ENCODE peak calls at places on chromosome 18, in nine cellular contexts. W is A549, C is HCT116, D is tibial artery, Y is BE2C, U is MM.1S, A is mucosa of descending colon, F is PC-9, I is DND-41. N is an unnamed sample. For H3K4me1, the result is how much of the 10 kb centered on the place peaks cover.

GRCh38 chr18:50626317-50626716 is 66.4 kb downstream of the MAPK4 start:
- DNase-seq in I (no peak), W (no peak), Y (no peak), A (no peak), U (no peak), C (no peak), D (no peak), F (no peak), N (no peak)

GRCh38 chr18:39366086-39366485 is 1800.5 kb upstream of the CELF4 start:
- DNase-seq in I (no peak), W (no peak), C (no peak), D (no peak), Y (no peak), U (no peak), A (no peak), F (no peak), N (no peak)

GRCh38 chr18:72652990-72653593 is 109.0 kb upstream of the CBLN2 start:
- DNase-seq in I (peak), C (no peak), F (peak), A (peak), Y (peak), D (no peak), W (peak), U (peak), N (peak)

GRCh38 chr18:45940724-45941123 is 26.4 kb downstream of the EPG5 start:
- DNase-seq in F (no peak), I (no peak), C (no peak), W (no peak), U (peak), D (no peak), Y (no peak), A (no peak), N (no peak)

GRCh38 chr18:50194623-50195532 is at the start of gene MYO5B:
- DNase-seq in C (peak), F (peak), U (peak), Y (peak), W (peak), I (no peak), D (no peak), A (peak), N (peak)

GRCh38 chr18:79872423-79872822 is 74.7 kb downstream of the KCNG2 start:
- DNase-seq in F (no peak), A (no peak), Y (no peak), W (no peak), U (no peak), I (no peak), D (no peak), C (no peak), N (no peak)

GRCh38 chr18:74546751-74547530 is 12.6 kb downstream of the CNDP1 start:
- DNase-seq in D (peak), W (no peak), I (no peak), C (no peak), A (no peak), F (peak), Y (no peak), U (no peak), N (no peak)

GRCh38 chr18:30280861-30281470 is 761.6 kb downstream of the DSC3 start:
- DNase-seq in Y (peak), F (no peak), C (peak), A (no peak), W (no peak), D (no peak), I (peak), U (peak), N (no peak)

GRCh38 chr18:55031164-55031563 is 71.9 kb upstream of the CCDC68 start:
- DNase-seq in U (no peak), I (no peak), Y (no peak), A (no peak), F (no peak), W (no peak), D (no peak), C (no peak), N (no peak)

GRCh38 chr18:78766651-78767533 is 212.7 kb upstream of the SALL3 start:
- DNase-seq in F (no peak), A (no peak), C (no peak), U (no peak), I (no peak), D (no peak), W (no peak), Y (no peak), N (no peak)

GRCh38 chr18:45920367-45920766 is 46.8 kb downstream of the EPG5 start:
- DNase-seq in A (peak), U (no peak), F (peak), I (peak), C (no peak), D (peak), Y (peak), W (no peak), N (no peak)

GRCh38 chr18:37467002-37467401 is 98.6 kb downstream of the CELF4 start:
- DNase-seq in Y (no peak), F (no peak), A (no peak), U (no peak), D (no peak), C (no peak), I (no peak), W (no peak), N (no peak)

GRCh38 chr18:25434771-25435461 is 83.0 kb upstream of the ZNF521 start:
- DNase-seq in F (no peak), W (no peak), C (no peak), Y (no peak), I (no peak), U (no peak), D (no peak), A (no peak), N (no peak)

GRCh38 chr18:36394486-36394885 is 97.0 kb downstream of the FHOD3 start:
- DNase-seq in I (no peak), W (no peak), F (peak), Y (no peak), A (no peak), U (no peak), C (no peak), D (no peak), N (no peak)

GRCh38 chr18:75183973-75184372 is 25.0 kb downstream of the PTGR3 start:
- DNase-seq in A (no peak), U (no peak), D (no peak), C (no peak), F (no peak), W (no peak), I (no peak), Y (no peak), N (no peak)

GRCh38 chr18:36187826-36188721 is 777 bp downstream of the MOCOS start:
- DNase-seq in I (no peak), A (peak), Y (no peak), W (no peak), C (peak), U (no peak), D (no peak), F (peak), N (no peak)

GRCh38 chr18:52392160-52392559 is 52.2 kb downstream of the DCC start:
- DNase-seq in C (no peak), I (no peak), U (peak), F (no peak), D (no peak), A (no peak), Y (no peak), W (no peak), N (no peak)

GRCh38 chr18:68152770-68153169 is 562.1 kb downstream of the TMX3 start:
- DNase-seq in U (no peak), F (no peak), C (no peak), W (no peak), Y (no peak), I (no peak), D (no peak), A (no peak), N (peak)

GRCh38 chr18:49597556-49597955 is 35.7 kb downstream of the LIPG start:
- DNase-seq in D (no peak), F (no peak), W (no peak), A (no peak), C (no peak), I (no peak), Y (peak), U (no peak), N (peak)

GRCh38 chr18:68449292-68449691 is 265.6 kb downstream of the TMX3 start:
- DNase-seq in Y (no peak), A (no peak), D (no peak), F (no peak), C (no peak), U (no peak), W (no peak), I (no peak), N (no peak)

GRCh38 chr18:487371-487770 is 13.1 kb downstream of the COLEC12 start:
- DNase-seq in D (no peak), W (no peak), A (no peak), Y (no peak), C (no peak), U (no peak), F (no peak), I (no peak), N (no peak)

GRCh38 chr18:33837191-33837590 is 259.2 kb downstream of the ASXL3 start:
- DNase-seq in I (no peak), C (no peak), A (no peak), W (no peak), D (no peak), F (no peak), U (no peak), Y (no peak), N (no peak)

GRCh38 chr18:70289351-70290330 is 796 bp downstream of the SOCS6 start:
- DNase-seq in U (peak), A (peak), D (no peak), Y (peak), W (no peak), I (no peak), F (no peak), C (no peak), N (peak)

GRCh38 chr18:44079602-44080001 is 601.1 kb upstream of the SETBP1 start:
- DNase-seq in A (no peak), F (peak), W (no peak), Y (no peak), I (no peak), C (no peak), D (no peak), U (no peak), N (no peak)

GRCh38 chr18:54023471-54023870 is 201.0 kb downstream of the MBD2 start:
- DNase-seq in F (no peak), A (no peak), D (no peak), C (no peak), W (no peak), I (no peak), Y (no peak), U (no peak), N (no peak)

GRCh38 chr18:25298853-25299274 is 53.1 kb downstream of the ZNF521 start:
- DNase-seq in D (no peak), A (no peak), F (no peak), Y (no peak), C (no peak), I (no peak), U (no peak), W (no peak), N (no peak)

GRCh38 chr18:67520276-67521035 is 3.9 kb upstream of the DSEL start:
- DNase-seq in C (no peak), A (no peak), F (no peak), D (peak), W (no peak), I (no peak), Y (no peak), U (no peak), N (no peak)

GRCh38 chr18:32469190-32469611 is 1.5 kb downstream of the GAREM1 start:
- DNase-seq in W (peak), I (no peak), F (peak), D (peak), A (peak), Y (no peak), U (peak), C (peak), N (no peak)
- TF ChIP-seq CTCF in W (no peak), I (no peak), F (no peak), D (peak), A (no peak), Y (no peak), U (peak), C (no peak), N (no peak)

DNA sequence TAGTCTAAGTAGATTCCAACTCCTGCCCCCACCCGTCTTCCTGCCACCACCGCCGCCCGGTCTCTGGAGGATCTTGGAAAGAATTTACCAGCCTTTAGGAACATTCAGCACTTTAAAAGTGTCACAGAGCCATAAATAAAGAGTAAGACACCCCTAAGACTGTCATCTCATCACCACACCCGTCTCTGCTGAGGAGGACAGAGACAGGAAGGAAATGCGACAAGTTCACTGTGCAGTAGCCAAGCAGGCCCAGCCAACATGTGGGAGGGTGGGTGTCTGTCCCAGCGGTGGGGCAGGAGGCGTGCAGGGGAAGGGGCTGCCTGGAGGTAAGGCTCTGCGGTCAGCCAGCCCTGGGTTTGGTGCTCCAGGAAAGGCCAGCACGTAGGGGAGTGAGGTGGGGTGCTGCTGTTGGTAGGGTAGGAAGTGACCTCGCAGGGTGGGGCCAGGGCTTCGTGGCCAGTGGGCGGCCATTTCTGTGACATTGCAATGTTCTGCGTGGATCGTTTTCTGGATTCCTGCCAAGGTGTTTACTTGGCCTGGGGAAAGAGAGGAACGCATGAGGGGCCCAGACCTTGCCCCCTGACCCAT is 111.6 kb downstream of the FAM210A start:
- DNase-seq in D (no peak), F (no peak), A (no peak), C (no peak), W (no peak), I (peak), U (no peak), Y (no peak), N (no peak)
- H3K4me1 ChIP-seq in D (under half), F (under half), A (under half), C (under half), W (under half), I (half or more), U (under half), Y (under half), N (under half)

GRCh38 chr18:26619350-26619749 is 71.0 kb upstream of the KCTD1 start:
- DNase-seq in W (no peak), C (no peak), U (no peak), I (no peak), D (no peak), F (no peak), Y (no peak), A (no peak), N (no peak)

GRCh38 chr18:26618130-26618529 is 69.8 kb upstream of the KCTD1 start:
- DNase-seq in D (no peak), U (no peak), A (no peak), F (no peak), C (no peak), I (no peak), W (no peak), Y (no peak), N (no peak)

GRCh38 chr18:26617151-26617554 is 68.8 kb upstream of the KCTD1 start:
- DNase-seq in U (no peak), I (no peak), A (no peak), W (peak), Y (no peak), D (no peak), C (peak), F (peak), N (no peak)

GRCh38 chr18:26624443-26624842 is 76.1 kb upstream of the KCTD1 start:
- DNase-seq in C (no peak), I (no peak), D (no peak), Y (no peak), U (no peak), W (no peak), F (no peak), A (no peak), N (no peak)

DNA sequence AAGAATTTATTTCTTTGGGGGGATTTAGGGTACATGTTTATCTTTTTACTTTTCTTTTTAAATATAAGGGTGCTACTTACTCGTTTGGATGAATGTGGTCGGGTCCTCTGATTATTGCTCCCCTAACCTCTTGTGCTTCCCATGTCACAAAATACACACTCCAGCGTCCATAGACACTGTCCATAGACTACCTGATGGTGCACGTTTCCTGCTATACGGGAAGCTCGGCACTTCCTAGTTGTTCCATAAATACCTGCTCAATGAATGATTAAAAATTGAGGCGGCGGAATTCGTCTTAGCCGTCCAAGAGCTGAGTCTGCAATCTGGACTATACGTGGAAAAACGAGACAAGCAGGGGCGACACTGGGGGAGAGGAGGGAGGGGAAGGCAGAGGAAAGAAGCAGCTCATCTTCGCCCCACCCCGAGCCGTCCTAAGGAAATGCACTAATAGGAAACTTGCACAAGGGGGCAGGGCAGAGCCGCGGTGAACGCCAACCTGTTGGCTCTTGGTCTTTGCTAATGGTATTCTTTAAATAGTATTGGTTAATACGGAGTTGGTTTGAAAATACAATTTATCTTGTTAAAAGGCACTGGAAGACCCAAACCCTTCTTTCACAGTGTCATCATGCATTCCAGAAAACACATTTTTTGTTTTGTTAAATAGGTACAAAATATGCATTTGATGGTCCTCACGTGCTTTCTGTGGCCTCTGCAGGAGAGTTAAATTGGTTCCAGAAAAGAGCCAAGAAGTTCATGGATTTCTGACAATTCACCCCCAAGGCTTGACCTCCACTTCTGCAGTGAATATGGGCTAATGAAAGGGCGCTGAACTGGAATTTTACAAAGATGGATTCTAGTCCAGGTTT is 73.0 kb upstream of the KCTD1 start:
- DNase-seq in Y (peak), I (peak), D (peak), W (peak), A (peak), F (no peak), U (peak), C (peak), N (peak)
- H3K4me3 ChIP-seq in Y (no peak), I (no peak), D (no peak), W (peak), A (no peak), F (no peak), U (peak), C (peak), N (no peak)

GRCh38 chr18:24023185-24023814 is 8.7 kb downstream of the TTC39C start:
- DNase-seq in D (no peak), C (no peak), I (peak), U (no peak), W (no peak), A (no peak), Y (peak), F (peak), N (peak)
- TF ChIP-seq CTCF in D (no peak), C (no peak), I (peak), U (no peak), W (no peak), A (no peak), Y (peak), F (peak), N (no peak)

GRCh38 chr18:63155910-63156773 is 163.4 kb downstream of the BCL2 start:
- DNase-seq in C (no peak), W (no peak), F (no peak), A (no peak), I (no peak), D (no peak), Y (no peak), U (no peak), N (no peak)
- H3K4me1 ChIP-seq in C (under half), W (under half), F (under half), A (under half), I (under half), D (half or more), Y (under half), U (half or more), N (under half)

GRCh38 chr18:21162786-21163185 is 51.2 kb upstream of the ROCK1 start:
- DNase-seq in F (no peak), C (no peak), D (no peak), I (no peak), Y (no peak), U (no peak), W (no peak), A (no peak), N (no peak)
- H3K4me3 ChIP-seq in F (no peak), C (no peak), D (no peak), I (no peak), Y (no peak), U (no peak), W (no peak), A (no peak), N (no peak)

DNA sequence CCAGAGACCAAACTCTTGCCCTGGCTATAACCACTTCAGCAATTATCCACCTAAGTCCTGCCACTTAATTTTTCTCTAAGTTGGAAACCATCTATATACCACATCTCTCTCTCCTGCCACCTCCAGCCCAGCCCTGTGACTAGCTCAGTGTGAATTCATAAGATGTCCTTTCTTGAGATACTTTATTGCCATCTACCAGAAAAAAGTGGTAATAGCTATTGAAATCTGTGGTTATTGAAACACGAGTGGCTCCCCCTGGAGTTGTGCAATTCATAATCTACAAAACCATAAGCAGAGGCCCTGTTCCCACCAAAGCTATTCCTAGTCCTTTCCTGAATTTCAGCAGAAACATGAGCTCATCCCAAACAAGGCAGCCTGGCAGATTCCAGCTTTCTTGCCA is 324.0 kb downstream of the TXNL1 start:
- DNase-seq in Y (peak), U (no peak), W (no peak), D (no peak), F (no peak), A (no peak), C (no peak), I (no peak), N (no peak)
- TF ChIP-seq CTCF in Y (peak), U (peak), W (no peak), D (no peak), F (no peak), A (no peak), C (no peak), I (no peak), N (no peak)

DNA sequence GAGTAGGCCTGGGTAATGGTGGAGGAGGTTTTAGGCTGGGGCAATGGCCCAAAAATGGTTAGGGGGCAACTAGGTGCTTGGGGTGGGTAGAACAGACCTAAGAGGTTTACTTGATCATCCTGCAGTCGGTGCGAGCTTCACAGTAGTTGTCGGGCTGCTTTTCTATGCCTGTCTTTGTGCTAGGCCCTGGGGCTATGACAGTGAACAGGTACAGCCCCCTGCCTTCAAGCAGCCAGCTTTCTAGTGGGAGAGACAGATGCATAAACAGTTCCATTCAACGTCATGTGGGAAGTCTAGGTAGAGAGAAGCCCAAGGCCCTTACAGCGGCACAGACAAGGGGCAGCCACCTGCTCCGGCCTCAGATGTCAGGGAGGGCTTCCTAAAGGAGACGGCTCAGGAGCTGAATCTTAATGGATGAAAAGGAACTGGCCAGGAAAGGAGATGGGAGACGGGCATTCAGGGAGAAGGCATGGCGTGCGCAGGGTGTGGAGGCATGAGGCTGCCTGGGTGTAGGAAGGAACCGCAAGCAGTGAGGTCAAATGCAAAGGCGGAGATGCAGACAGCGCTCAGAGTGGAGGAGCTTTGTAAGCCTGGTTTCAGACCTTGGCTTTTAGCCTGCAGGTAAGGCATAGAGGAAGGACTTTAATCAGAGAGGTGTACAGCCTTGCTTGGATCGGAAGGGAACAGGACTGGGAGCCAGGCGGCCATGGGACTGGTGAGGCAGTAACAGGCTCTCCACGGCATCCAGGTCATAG is 6.0 kb downstream of the CTIF start:
- DNase-seq in Y (no peak), U (no peak), D (no peak), I (no peak), F (no peak), A (no peak), C (no peak), W (no peak), N (no peak)
- H3K4me1 ChIP-seq in Y (under half), U (under half), D (half or more), I (under half), F (under half), A (under half), C (under half), W (half or more), N (under half)